ENCODE peak calls at places on chromosomes 3 and 15, in nine cellular contexts. E, G, L, Y, T, Z, U, C and A are unnamed samples.

GRCh38 chr3:49812916-49813496 is 747 bp downstream of the UBA7 start:
- DNase-seq in E (no peak), G (no peak), L (no peak), Y (no peak), T (no peak), Z (no peak), U (no peak), C (no peak), A (no peak)

GRCh38 chr3:172542089-172542488 is 18.9 kb upstream of the TNFSF10 start:
- DNase-seq in E (no peak), G (no peak), L (no peak), Y (no peak), T (no peak), Z (no peak), U (no peak), C (no peak), A (no peak)

GRCh38 chr3:106208266-106208665 is 339.5 kb upstream of the CBLB start:
- DNase-seq in E (no peak), G (no peak), L (no peak), Y (no peak), T (no peak), Z (no peak), U (no peak), C (no peak), A (no peak)

GRCh38 chr3:128336337-128337156 is 130.1 kb downstream of the DNAJB8 start:
- DNase-seq in E (no peak), G (no peak), L (no peak), Y (no peak), T (no peak), Z (no peak), U (no peak), C (no peak), A (no peak)

GRCh38 chr3:64303881-64304280 is 78.6 kb upstream of the PRICKLE2 start:
- DNase-seq in E (no peak), G (no peak), L (no peak), Y (no peak), T (no peak), Z (no peak), U (no peak), C (no peak), A (no peak)

GRCh38 chr15:71334874-71335273 is 219.6 kb downstream of the THSD4 start:
- DNase-seq in E (no peak), G (no peak), L (no peak), Y (no peak), T (no peak), Z (no peak), U (no peak), C (no peak), A (peak)

GRCh38 chr3:112974894-112975293 is at the start of gene CD200R1:
- DNase-seq in E (no peak), G (no peak), L (no peak), Y (no peak), T (no peak), Z (no peak), U (no peak), C (no peak), A (no peak)

GRCh38 chr3:146065573-146066006 is 95.4 kb downstream of the PLOD2 start:
- DNase-seq in E (peak), G (peak), L (no peak), Y (no peak), T (no peak), Z (peak), U (no peak), C (peak), A (peak)

GRCh38 chr3:32391643-32392529 is at the start of gene CMTM7:
- DNase-seq in E (no peak), G (peak), L (peak), Y (peak), T (no peak), Z (no peak), U (no peak), C (no peak), A (peak)

GRCh38 chr3:128456776-128457715 is 9.6 kb downstream of the DNAJB8 start:
- DNase-seq in E (no peak), G (no peak), L (no peak), Y (no peak), T (no peak), Z (no peak), U (no peak), C (no peak), A (no peak)

GRCh38 chr3:114380233-114380645 is 86.4 kb downstream of the TIGIT start:
- DNase-seq in E (peak), G (peak), L (peak), Y (no peak), T (no peak), Z (no peak), U (no peak), C (peak), A (peak)